ENCODE peak calls at places on chromosomes 1 and 21, in seven cellular contexts. A is stimulated activated CD4-positive, alpha-beta T cell treated with anti-CD3 and anti-CD28 coated beads, TNF-alpha, amount 100 ng/mL, for 24 hours; T is left lung; G is anterior cingulate cortex; P is AML-193; U is progenitor cell of endocrine pancreas; Y is activated CD4-positive, alpha-beta T cell treated with anti-CD3 and anti-CD28 coated beads, Interleukin-2, amount 10 ng/mL, durations not matched to agents 7 days and 5 days. W is an unnamed sample.

GRCh38 chr1:40383095-40383487 is 9.6 kb downstream of the SMAP2 start:
- DNase-seq in A (no peak), T (no peak), G (peak), P (no peak), U (no peak), Y (no peak), W (no peak)

GRCh38 chr1:241518447-241519307 is 878 bp downstream of the FH start:
- DNase-seq in A (no peak), T (peak), G (peak), P (no peak), U (no peak), Y (peak), W (peak)

GRCh38 chr1:219120625-219121544 is 52.8 kb upstream of the LYPLAL1 start:
- DNase-seq in A (no peak), T (no peak), G (no peak), P (peak), U (no peak), Y (no peak), W (no peak)

GRCh38 chr1:24551910-24552571 is 3.8 kb upstream of the NCMAP start:
- DNase-seq in A (no peak), T (no peak), G (no peak), P (no peak), U (no peak), Y (no peak), W (no peak)

GRCh38 chr1:102120910-102121309 is 124.2 kb upstream of the OLFM3 start:
- DNase-seq in A (no peak), T (no peak), G (no peak), P (no peak), U (no peak), Y (no peak), W (peak)

GRCh38 chr21:44294391-44295162 is 5.3 kb upstream of the PFKL start:
- DNase-seq in A (no peak), T (peak), G (no peak), P (no peak), U (no peak), Y (no peak), W (no peak)

GRCh38 chr1:175757381-175758015 is 14.1 kb upstream of the TNR start:
- DNase-seq in A (no peak), T (no peak), G (no peak), P (no peak), U (peak), Y (no peak), W (peak)

GRCh38 chr21:46427516-46427915 is 31.2 kb upstream of the DIP2A start:
- DNase-seq in A (no peak), T (no peak), G (no peak), P (no peak), U (no peak), Y (no peak), W (no peak)

GRCh38 chr1:119091618-119092017 is 48.8 kb downstream of the WARS2 start:
- DNase-seq in A (no peak), T (no peak), G (no peak), P (no peak), U (no peak), Y (no peak), W (no peak)

GRCh38 chr1:910311-910880 is 13.3 kb upstream of the SAMD11 start:
- DNase-seq in A (no peak), T (peak), G (no peak), P (no peak), U (peak), Y (no peak), W (no peak)

GRCh38 chr1:8373547-8374270 is 55.8 kb downstream of the SLC45A1 start:
- DNase-seq in A (no peak), T (peak), G (peak), P (no peak), U (no peak), Y (no peak), W (no peak)

GRCh38 chr1:111269820-111270406 is 20.7 kb upstream of the CHIA start:
- DNase-seq in A (no peak), T (no peak), G (no peak), P (no peak), U (no peak), Y (no peak), W (no peak)

GRCh38 chr1:147084273-147085096 is 87.8 kb downstream of the PRKAB2 start:
- DNase-seq in A (peak), T (peak), G (peak), P (no peak), U (peak), Y (peak), W (peak)

GRCh38 chr1:218575856-218576255 is 230.7 kb downstream of the TGFB2 start:
- DNase-seq in A (no peak), T (no peak), G (no peak), P (no peak), U (no peak), Y (no peak), W (no peak)

GRCh38 chr1:47190807-47191206 is 971 bp upstream of the PDZK1IP1 start:
- DNase-seq in A (no peak), T (no peak), G (no peak), P (no peak), U (no peak), Y (no peak), W (no peak)

GRCh38 chr21:43193651-43194302 is 25.0 kb downstream of the CRYAA start:
- DNase-seq in A (no peak), T (peak), G (no peak), P (no peak), U (peak), Y (no peak), W (no peak)

GRCh38 chr21:29499734-29500343 is 201.1 kb downstream of the BACH1 start:
- DNase-seq in A (no peak), T (no peak), G (no peak), P (no peak), U (no peak), Y (no peak), W (peak)

GRCh38 chr1:228150021-228150457 is 309 bp downstream of the GJC2 start:
- DNase-seq in A (no peak), T (peak), G (no peak), P (no peak), U (no peak), Y (no peak), W (no peak)

GRCh38 chr1:156103521-156103947 is 11.0 kb upstream of the LMNA start:
- DNase-seq in A (no peak), T (peak), G (no peak), P (no peak), U (no peak), Y (no peak), W (no peak)

W was measured in RPMI8226.